ENCODE peak calls at places on chromosome 1, in six cellular contexts. F is sigmoid colon, S is T47D, E is putamen, H is hippocampal formation, G is OCI-M1. T is an unnamed sample.

GRCh38 chr1:201582977-201583376 is 44.0 kb downstream of the NAV1 start:
- DNase-seq in S (no peak), H (no peak), E (no peak), F (no peak), G (no peak), T (no peak)

GRCh38 chr1:19395678-19396192 is 83.6 kb downstream of the SLC66A1 start:
- DNase-seq in H (no peak), E (no peak), S (no peak), F (no peak), G (no peak), T (no peak)

GRCh38 chr1:16128338-16128741 is 27.5 kb downstream of the EPHA2 start:
- DNase-seq in E (no peak), H (no peak), F (no peak), S (no peak), G (no peak), T (no peak)

GRCh38 chr1:78277253-78277652 is 213.5 kb upstream of the PTGFR start:
- DNase-seq in G (peak), F (no peak), S (no peak), E (no peak), H (no peak), T (no peak)

GRCh38 chr1:82318921-82319320 is 518.2 kb downstream of the ADGRL2 start:
- DNase-seq in H (no peak), G (peak), F (no peak), E (no peak), S (no peak), T (no peak)

GRCh38 chr1:9760824-9761223 is 62.9 kb downstream of the CLSTN1 start:
- DNase-seq in H (no peak), S (no peak), F (no peak), E (no peak), G (no peak), T (no peak)

GRCh38 chr1:165257969-165258459 is 98.5 kb downstream of the LMX1A start:
- DNase-seq in F (peak), E (peak), G (peak), S (peak), H (no peak), T (peak)

GRCh38 chr1:165831146-165831545 is 3.7 kb downstream of the UCK2 start:
- DNase-seq in H (no peak), F (no peak), S (no peak), G (no peak), E (no peak), T (no peak)

GRCh38 chr1:34663031-34663430 is 91.8 kb upstream of the GJB5 start:
- DNase-seq in G (peak), F (no peak), E (no peak), S (no peak), H (no peak), T (no peak)

GRCh38 chr1:25011270-25011669 is 81.2 kb upstream of the RUNX3 start:
- DNase-seq in G (no peak), F (no peak), H (no peak), S (no peak), E (no peak), T (no peak)

GRCh38 chr1:25926731-25927496 is 20.7 kb upstream of the STMN1 start:
- DNase-seq in G (no peak), F (no peak), E (no peak), S (no peak), H (no peak), T (no peak)

GRCh38 chr1:186304982-186305949 is 69.8 kb downstream of the TPR start:
- DNase-seq in H (no peak), E (peak), G (peak), F (no peak), S (peak), T (peak)

GRCh38 chr1:81126989-81127571 is 673.7 kb upstream of the ADGRL2 start:
- DNase-seq in S (no peak), G (no peak), E (no peak), F (no peak), H (no peak), T (no peak)

GRCh38 chr1:184190626-184191025 is 139.1 kb downstream of the TSEN15 start:
- DNase-seq in F (no peak), G (no peak), S (no peak), H (no peak), E (no peak), T (no peak)

T was measured in NCI-H460.